ENCODE peak calls at places on chromosomes 3 and 15, in ten cellular contexts. J is thoracic aorta; E is hippocampal formation; W is cerebellar cortex; N is endothelial cell of umbilical vein; F is T-helper 2 cell; I is endothelial cell; H is amniotic epithelial cell; X is NCI-H460; M is activated CD4-positive, alpha-beta T cell treated with anti-CD3 and anti-CD28 coated beads, Interleukin-2, amount 50 U/mL, for 24 hours. D is an unnamed sample.

GRCh38 chr3:67001086-67001861 is 3.2 kb downstream of the KBTBD8 start:
- DNase-seq in J (no peak), E (no peak), W (no peak), N (no peak), F (no peak), I (no peak), H (no peak), X (no peak), M (no peak), D (no peak)

GRCh38 chr3:149377408-149378111 is at the start of gene TM4SF1:
- DNase-seq in J (peak), E (no peak), W (peak), N (peak), F (no peak), I (no peak), H (peak), X (peak), M (no peak), D (peak)

GRCh38 chr3:120425877-120426276 is 24.9 kb downstream of the FSTL1 start:
- DNase-seq in J (no peak), E (no peak), W (peak), N (peak), F (no peak), I (no peak), H (peak), X (no peak), M (no peak), D (no peak)

GRCh38 chr15:20361091-20361490 is 180.5 kb downstream of the GOLGA6L6 start:
- DNase-seq in J (no peak), E (no peak), W (no peak), N (no peak), F (no peak), I (no peak), H (no peak), X (no peak), M (no peak), D (no peak)

GRCh38 chr3:81931265-81931664 is 169.8 kb upstream of the GBE1 start:
- DNase-seq in J (no peak), E (no peak), W (no peak), N (no peak), F (no peak), I (no peak), H (no peak), X (no peak), M (no peak), D (no peak)

GRCh38 chr15:95287774-95288173 is 1042.7 kb upstream of the NR2F2 start:
- DNase-seq in J (no peak), E (no peak), W (no peak), N (peak), F (no peak), I (no peak), H (no peak), X (no peak), M (no peak), D (no peak)

GRCh38 chr3:184031187-184031792 is at the start of gene HTR3D:
- DNase-seq in J (no peak), E (no peak), W (no peak), N (no peak), F (no peak), I (no peak), H (no peak), X (no peak), M (no peak), D (peak)

GRCh38 chr3:129485681-129486056 is 42.8 kb upstream of the RHO start:
- DNase-seq in J (peak), E (peak), W (peak), N (peak), F (no peak), I (no peak), H (peak), X (no peak), M (no peak), D (no peak)

GRCh38 chr3:23915537-23916108 is 1.2 kb downstream of the NKIRAS1 start:
- DNase-seq in J (no peak), E (no peak), W (peak), N (peak), F (no peak), I (no peak), H (peak), X (no peak), M (no peak), D (no peak)

GRCh38 chr15:74381481-74381880 is 14.0 kb upstream of the CYP11A1 start:
- DNase-seq in J (no peak), E (no peak), W (no peak), N (no peak), F (no peak), I (no peak), H (no peak), X (no peak), M (no peak), D (no peak)

GRCh38 chr3:115518100-115518852 is 105.0 kb upstream of the GAP43 start:
- DNase-seq in J (peak), E (no peak), W (no peak), N (peak), F (no peak), I (no peak), H (peak), X (no peak), M (no peak), D (peak)

GRCh38 chr3:4720316-4721075 is 227.3 kb downstream of the ITPR1 start:
- DNase-seq in J (no peak), E (peak), W (peak), N (peak), F (no peak), I (peak), H (peak), X (peak), M (no peak), D (peak)

GRCh38 chr3:172092658-172093057 is 53.3 kb downstream of the FNDC3B start:
- DNase-seq in J (no peak), E (no peak), W (no peak), N (no peak), F (no peak), I (no peak), H (no peak), X (no peak), M (no peak), D (no peak)

GRCh38 chr3:139326707-139327106 is 17.1 kb upstream of the MRPS22 start:
- DNase-seq in J (no peak), E (no peak), W (no peak), N (no peak), F (no peak), I (no peak), H (no peak), X (no peak), M (no peak), D (no peak)

GRCh38 chr3:136982520-136983138 is 24.8 kb downstream of the IL20RB start:
- DNase-seq in J (no peak), E (no peak), W (no peak), N (no peak), F (no peak), I (no peak), H (peak), X (no peak), M (no peak), D (no peak)

GRCh38 chr15:89803941-89804800 is 10.5 kb downstream of the ANPEP start:
- DNase-seq in J (no peak), E (no peak), W (no peak), N (no peak), F (no peak), I (no peak), H (no peak), X (no peak), M (no peak), D (no peak)

GRCh38 chr15:55846108-55846707 is 103.3 kb upstream of the PRTG start:
- DNase-seq in J (peak), E (no peak), W (peak), N (peak), F (no peak), I (peak), H (peak), X (peak), M (peak), D (no peak)

GRCh38 chr3:148709560-148710253 is 12.0 kb downstream of the AGTR1 start:
- DNase-seq in J (no peak), E (no peak), W (no peak), N (no peak), F (no peak), I (no peak), H (no peak), X (no peak), M (no peak), D (no peak)

GRCh38 chr3:112888388-112889085 is 41.9 kb upstream of the CD200R1L start:
- DNase-seq in J (no peak), E (no peak), W (no peak), N (no peak), F (no peak), I (no peak), H (peak), X (no peak), M (no peak), D (no peak)

GRCh38 chr3:9032236-9032777 is 69.0 kb upstream of the RAD18 start:
- DNase-seq in J (no peak), E (no peak), W (no peak), N (no peak), F (no peak), I (no peak), H (no peak), X (no peak), M (no peak), D (no peak)